ENCODE peak calls at places on chromosomes 3 and 15, in six cellular contexts. One of them, this sample, is unnamed.

GRCh38 chr15:96331942-96332853 is 1.7 kb downstream of the NR2F2 start:
- DNase-seq in AG04450: no peak
- DNase-seq in OCI-LY7: no peak
- DNase-seq in astrocyte of the spinal cord: peak
- DNase-seq in fibroblast of lung: peak
- DNase-seq in spleen: no peak
- DNase-seq in this sample: no peak

GRCh38 chr3:46361408-46362283 is 7.7 kb downstream of the CCR2 start:
- DNase-seq in AG04450: no peak
- DNase-seq in OCI-LY7: no peak
- DNase-seq in astrocyte of the spinal cord: no peak
- DNase-seq in fibroblast of lung: no peak
- DNase-seq in spleen: no peak
- DNase-seq in this sample: no peak

GRCh38 chr15:98649996-98650870 is 1.9 kb downstream of the IGF1R start:
- DNase-seq in AG04450: no peak
- DNase-seq in OCI-LY7: no peak
- DNase-seq in astrocyte of the spinal cord: no peak
- DNase-seq in fibroblast of lung: peak
- DNase-seq in spleen: peak
- DNase-seq in this sample: no peak

GRCh38 chr3:50269977-50270413 is 1.0 kb downstream of the SEMA3B start:
- DNase-seq in AG04450: no peak
- DNase-seq in OCI-LY7: no peak
- DNase-seq in astrocyte of the spinal cord: no peak
- DNase-seq in fibroblast of lung: peak
- DNase-seq in spleen: no peak
- DNase-seq in this sample: no peak

GRCh38 chr3:41581700-41582099 is 380.2 kb downstream of the ULK4 start:
- DNase-seq in AG04450: no peak
- DNase-seq in OCI-LY7: peak
- DNase-seq in astrocyte of the spinal cord: no peak
- DNase-seq in fibroblast of lung: no peak
- DNase-seq in spleen: no peak
- DNase-seq in this sample: no peak

GRCh38 chr3:177212278-177212610 is 15.0 kb upstream of the TBL1XR1 start:
- DNase-seq in AG04450: no peak
- DNase-seq in OCI-LY7: no peak
- DNase-seq in astrocyte of the spinal cord: no peak
- DNase-seq in fibroblast of lung: no peak
- DNase-seq in spleen: no peak
- DNase-seq in this sample: no peak

GRCh38 chr3:25442486-25442885 is 14.4 kb downstream of the RARB start:
- DNase-seq in AG04450: no peak
- DNase-seq in OCI-LY7: no peak
- DNase-seq in astrocyte of the spinal cord: no peak
- DNase-seq in fibroblast of lung: no peak
- DNase-seq in spleen: no peak
- DNase-seq in this sample: no peak

GRCh38 chr3:13623101-13623654 is 74.3 kb downstream of the FBLN2 start:
- DNase-seq in AG04450: no peak
- DNase-seq in OCI-LY7: no peak
- DNase-seq in astrocyte of the spinal cord: peak
- DNase-seq in fibroblast of lung: peak
- DNase-seq in spleen: peak
- DNase-seq in this sample: no peak

GRCh38 chr3:73179601-73180000 is 118.1 kb downstream of the EBLN2 start:
- DNase-seq in AG04450: no peak
- DNase-seq in OCI-LY7: no peak
- DNase-seq in astrocyte of the spinal cord: no peak
- DNase-seq in fibroblast of lung: no peak
- DNase-seq in spleen: no peak
- DNase-seq in this sample: no peak

GRCh38 chr3:133675631-133676335 is 14.0 kb upstream of the TOPBP1 start:
- DNase-seq in AG04450: no peak
- DNase-seq in OCI-LY7: peak
- DNase-seq in astrocyte of the spinal cord: no peak
- DNase-seq in fibroblast of lung: no peak
- DNase-seq in spleen: no peak
- DNase-seq in this sample: no peak

GRCh38 chr15:101320501-101321052 is 25.5 kb upstream of the SNRPA1 start:
- DNase-seq in AG04450: no peak
- DNase-seq in OCI-LY7: no peak
- DNase-seq in astrocyte of the spinal cord: no peak
- DNase-seq in fibroblast of lung: peak
- DNase-seq in spleen: peak
- DNase-seq in this sample: no peak

GRCh38 chr3:169323580-169324453 is 339.7 kb downstream of the MECOM start:
- DNase-seq in AG04450: peak
- DNase-seq in OCI-LY7: no peak
- DNase-seq in astrocyte of the spinal cord: peak
- DNase-seq in fibroblast of lung: peak
- DNase-seq in spleen: no peak
- DNase-seq in this sample: no peak

GRCh38 chr15:92884813-92885461 is 15.2 kb upstream of the CHD2 start:
- DNase-seq in AG04450: no peak
- DNase-seq in OCI-LY7: peak
- DNase-seq in astrocyte of the spinal cord: peak
- DNase-seq in fibroblast of lung: no peak
- DNase-seq in spleen: no peak
- DNase-seq in this sample: no peak

GRCh38 chr3:8416965-8417364 is 84.7 kb upstream of the LMCD1 start:
- DNase-seq in AG04450: no peak
- DNase-seq in OCI-LY7: peak
- DNase-seq in astrocyte of the spinal cord: peak
- DNase-seq in fibroblast of lung: peak
- DNase-seq in spleen: no peak
- DNase-seq in this sample: no peak

GRCh38 chr15:96054606-96055005 is 275.9 kb upstream of the NR2F2 start:
- DNase-seq in AG04450: no peak
- DNase-seq in OCI-LY7: no peak
- DNase-seq in astrocyte of the spinal cord: no peak
- DNase-seq in fibroblast of lung: no peak
- DNase-seq in spleen: no peak
- DNase-seq in this sample: no peak

GRCh38 chr15:89104172-89104564 is 15.9 kb downstream of the ABHD2 start:
- DNase-seq in AG04450: no peak
- DNase-seq in OCI-LY7: no peak
- DNase-seq in astrocyte of the spinal cord: no peak
- DNase-seq in fibroblast of lung: peak
- DNase-seq in spleen: no peak
- DNase-seq in this sample: no peak

GRCh38 chr15:64354683-64355558 is 1.1 kb downstream of the CSNK1G1 start:
- DNase-seq in AG04450: no peak
- DNase-seq in OCI-LY7: no peak
- DNase-seq in astrocyte of the spinal cord: no peak
- DNase-seq in fibroblast of lung: no peak
- DNase-seq in spleen: no peak
- DNase-seq in this sample: no peak

GRCh38 chr3:31922962-31923361 is 58.1 kb downstream of the OSBPL10 start:
- DNase-seq in AG04450: no peak
- DNase-seq in OCI-LY7: no peak
- DNase-seq in astrocyte of the spinal cord: peak
- DNase-seq in fibroblast of lung: no peak
- DNase-seq in spleen: no peak
- DNase-seq in this sample: no peak

GRCh38 chr15:75821946-75822345 is 21.3 kb upstream of the UBE2Q2 start:
- DNase-seq in AG04450: no peak
- DNase-seq in OCI-LY7: no peak
- DNase-seq in astrocyte of the spinal cord: no peak
- DNase-seq in fibroblast of lung: no peak
- DNase-seq in spleen: no peak
- DNase-seq in this sample: no peak

GRCh38 chr3:63405882-63406281 is 127.8 kb downstream of the SYNPR start:
- DNase-seq in AG04450: no peak
- DNase-seq in OCI-LY7: no peak
- DNase-seq in astrocyte of the spinal cord: no peak
- DNase-seq in fibroblast of lung: no peak
- DNase-seq in spleen: no peak
- DNase-seq in this sample: no peak
- TF ChIP-seq CTCF in AG04450: no peak
- TF ChIP-seq CTCF in OCI-LY7: no peak
- TF ChIP-seq CTCF in astrocyte of the spinal cord: no peak
- TF ChIP-seq CTCF in fibroblast of lung: no peak
- TF ChIP-seq CTCF in spleen: no peak
- TF ChIP-seq CTCF in this sample: no peak

DNA sequence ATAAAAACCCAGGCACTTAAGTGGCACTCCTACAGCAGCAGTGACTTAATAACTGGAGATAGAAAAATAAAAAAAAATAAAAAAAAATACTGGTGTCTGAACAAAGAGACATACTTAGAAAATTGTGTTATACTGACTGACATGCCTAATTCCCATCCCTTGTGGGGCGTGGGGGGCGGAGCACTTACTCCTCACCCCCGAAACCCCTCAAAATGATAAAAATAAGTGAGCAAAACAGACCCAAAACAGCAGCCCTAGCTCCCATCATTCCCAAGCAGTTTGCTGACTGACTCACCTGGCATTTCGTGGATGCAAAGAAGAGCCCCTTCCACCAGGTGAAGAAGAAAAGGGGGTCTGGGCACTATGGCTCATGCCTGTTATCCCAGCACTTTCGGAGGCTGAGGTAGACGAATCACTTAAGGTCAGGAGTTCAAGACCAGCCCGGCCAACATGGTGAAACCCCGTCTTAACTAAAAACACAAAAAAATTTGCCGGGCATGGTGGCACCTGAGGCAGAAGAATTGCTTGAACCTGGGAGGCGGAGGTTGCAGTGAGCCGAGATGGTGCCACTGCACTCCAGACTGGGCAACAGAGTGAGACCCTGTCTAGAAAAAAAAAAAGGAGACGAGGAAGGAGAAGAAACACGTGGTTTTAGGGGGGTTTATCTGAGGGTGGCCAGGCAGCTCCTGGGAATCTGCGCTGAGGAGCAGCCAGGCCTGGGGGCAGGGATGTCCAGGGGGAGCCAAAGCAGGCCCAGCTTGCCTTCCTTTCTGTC is 50.8 kb upstream of the BLM start:
- DNase-seq in AG04450: no peak
- DNase-seq in OCI-LY7: no peak
- DNase-seq in astrocyte of the spinal cord: no peak
- DNase-seq in fibroblast of lung: no peak
- DNase-seq in spleen: no peak
- DNase-seq in this sample: no peak
- H3K4me3 ChIP-seq in AG04450: no peak
- H3K4me3 ChIP-seq in OCI-LY7: no peak
- H3K4me3 ChIP-seq in astrocyte of the spinal cord: no peak
- H3K4me3 ChIP-seq in fibroblast of lung: no peak
- H3K4me3 ChIP-seq in spleen: no peak
- H3K4me3 ChIP-seq in this sample: no peak

DNA sequence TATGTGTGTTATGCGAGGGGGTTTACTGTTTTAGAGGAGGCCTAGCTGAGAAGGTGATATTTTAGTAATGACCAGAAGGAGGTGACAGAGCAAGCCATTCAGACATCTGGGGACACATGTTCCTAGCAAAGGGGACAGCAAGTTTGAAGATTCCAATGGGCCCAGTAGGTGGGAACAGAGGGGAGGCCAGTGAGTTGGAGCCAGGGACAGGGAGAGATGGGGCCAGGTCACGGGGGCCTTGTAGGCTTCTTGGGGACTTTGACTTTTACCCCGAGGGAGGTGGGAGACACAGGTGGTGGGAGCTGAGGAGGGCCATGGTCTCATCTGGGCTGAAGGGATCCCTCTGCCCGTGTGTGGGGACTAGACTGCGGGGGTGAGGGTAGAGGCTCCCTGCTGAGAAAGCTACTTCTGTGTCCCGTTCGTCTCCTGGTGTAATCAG is 72.5 kb downstream of the MGLL start:
- DNase-seq in AG04450: no peak
- DNase-seq in OCI-LY7: peak
- DNase-seq in astrocyte of the spinal cord: no peak
- DNase-seq in fibroblast of lung: no peak
- DNase-seq in spleen: peak
- DNase-seq in this sample: no peak
- TF ChIP-seq CTCF in AG04450: no peak
- TF ChIP-seq CTCF in OCI-LY7: peak
- TF ChIP-seq CTCF in astrocyte of the spinal cord: no peak
- TF ChIP-seq CTCF in fibroblast of lung: peak
- TF ChIP-seq CTCF in spleen: no peak
- TF ChIP-seq CTCF in this sample: no peak

GRCh38 chr15:90872481-90873184 is 4.2 kb downstream of the FURIN start:
- DNase-seq in AG04450: peak
- DNase-seq in OCI-LY7: no peak
- DNase-seq in astrocyte of the spinal cord: peak
- DNase-seq in fibroblast of lung: peak
- DNase-seq in spleen: peak
- DNase-seq in this sample: peak

GRCh38 chr15:90873998-90874605 is 5.7 kb downstream of the FURIN start:
- DNase-seq in AG04450: no peak
- DNase-seq in OCI-LY7: no peak
- DNase-seq in astrocyte of the spinal cord: peak
- DNase-seq in fibroblast of lung: peak
- DNase-seq in spleen: peak
- DNase-seq in this sample: no peak

GRCh38 chr15:90871716-90872480 is 3.5 kb downstream of the FURIN start:
- DNase-seq in AG04450: no peak
- DNase-seq in OCI-LY7: no peak
- DNase-seq in astrocyte of the spinal cord: no peak
- DNase-seq in fibroblast of lung: no peak
- DNase-seq in spleen: peak
- DNase-seq in this sample: no peak

GRCh38 chr15:90875549-90875981 is 7.2 kb downstream of the FURIN start:
- DNase-seq in AG04450: no peak
- DNase-seq in OCI-LY7: no peak
- DNase-seq in astrocyte of the spinal cord: no peak
- DNase-seq in fibroblast of lung: no peak
- DNase-seq in spleen: peak
- DNase-seq in this sample: no peak

DNA sequence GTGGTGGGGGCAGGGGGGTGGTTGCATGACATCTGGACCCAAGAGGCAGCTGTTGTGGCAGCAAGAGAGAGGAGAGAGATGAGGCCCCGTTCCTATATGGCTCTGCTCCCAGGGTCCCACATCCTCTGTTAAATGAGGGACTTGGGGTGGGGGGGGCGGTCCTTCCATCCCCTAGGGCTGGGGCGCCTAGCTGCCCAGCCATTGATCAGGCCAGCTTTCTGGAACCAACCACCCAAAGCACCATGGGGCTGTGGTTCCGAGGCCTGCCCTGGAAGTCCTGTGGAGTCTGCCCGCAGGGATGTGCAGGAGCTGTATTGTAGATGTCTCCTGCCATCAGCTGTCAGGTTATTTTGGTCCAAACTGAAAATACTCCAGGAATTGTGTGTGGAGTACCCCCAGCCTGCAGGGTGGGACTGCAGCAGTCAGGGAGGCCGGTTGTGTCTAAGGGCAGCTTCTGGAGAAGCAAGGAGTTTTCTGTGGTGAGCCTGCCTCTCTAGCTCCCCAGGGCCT is 5.2 kb downstream of the FURIN start:
- DNase-seq in AG04450: no peak
- DNase-seq in OCI-LY7: no peak
- DNase-seq in astrocyte of the spinal cord: no peak
- DNase-seq in fibroblast of lung: no peak
- DNase-seq in spleen: no peak
- DNase-seq in this sample: no peak
- H3K4me3 ChIP-seq in AG04450: peak
- H3K4me3 ChIP-seq in OCI-LY7: no peak
- H3K4me3 ChIP-seq in astrocyte of the spinal cord: peak
- H3K4me3 ChIP-seq in fibroblast of lung: no peak
- H3K4me3 ChIP-seq in spleen: no peak
- H3K4me3 ChIP-seq in this sample: peak

GRCh38 chr3:179666436-179667035 is 13.7 kb downstream of the USP13 start:
- DNase-seq in AG04450: no peak
- DNase-seq in OCI-LY7: no peak
- DNase-seq in astrocyte of the spinal cord: peak
- DNase-seq in fibroblast of lung: peak
- DNase-seq in spleen: no peak
- DNase-seq in this sample: no peak
- TF ChIP-seq CTCF in AG04450: peak
- TF ChIP-seq CTCF in OCI-LY7: no peak
- TF ChIP-seq CTCF in astrocyte of the spinal cord: peak
- TF ChIP-seq CTCF in fibroblast of lung: no peak
- TF ChIP-seq CTCF in spleen: no peak
- TF ChIP-seq CTCF in this sample: no peak